ENCODE peak calls at places on chromosomes 7 and 10, in eight cellular contexts. H, P, M, T, K, Z, Y and B are unnamed samples. For H3K4me1, the result is how much of the 10 kb centered on the place peaks cover.

GRCh38 chr7:118472581-118472980 is 248.1 kb downstream of the ANKRD7 start:
- DNase-seq in H (no peak), P (no peak), M (no peak), T (no peak), K (no peak), Z (no peak), Y (no peak), B (no peak)

GRCh38 chr10:61076572-61077114 is 132.7 kb upstream of the RHOBTB1 start:
- DNase-seq in H (no peak), P (no peak), M (no peak), T (no peak), K (no peak), Z (no peak), Y (no peak), B (no peak)

GRCh38 chr10:124671486-124672075 is 72.6 kb downstream of the FAM53B start:
- DNase-seq in H (peak), P (peak), M (peak), T (no peak), K (no peak), Z (peak), Y (peak), B (peak)

GRCh38 chr7:74453321-74454011 is at the start of gene GTF2IRD1:
- DNase-seq in H (no peak), P (peak), M (peak), T (peak), K (peak), Z (peak), Y (peak), B (peak)

GRCh38 chr7:158390460-158390859 is 197.2 kb downstream of the PTPRN2 start:
- DNase-seq in H (no peak), P (no peak), M (no peak), T (no peak), K (no peak), Z (no peak), Y (no peak), B (no peak)

GRCh38 chr7:102985176-102985783 is 72.5 kb downstream of the LRRC17 start:
- DNase-seq in H (no peak), P (peak), M (peak), T (no peak), K (no peak), Z (no peak), Y (no peak), B (no peak)

GRCh38 chr7:849781-850180 is 17.5 kb downstream of the SUN1 start:
- DNase-seq in H (no peak), P (no peak), M (no peak), T (no peak), K (no peak), Z (no peak), Y (no peak), B (no peak)

GRCh38 chr10:132423966-132424847 is 27.2 kb downstream of the PWWP2B start:
- DNase-seq in H (no peak), P (no peak), M (peak), T (no peak), K (no peak), Z (no peak), Y (peak), B (no peak)

GRCh38 chr7:25913574-25914224 is 238.3 kb upstream of the NFE2L3 start:
- DNase-seq in H (no peak), P (no peak), M (no peak), T (no peak), K (no peak), Z (no peak), Y (no peak), B (peak)

GRCh38 chr10:117615649-117616048 is 73.1 kb downstream of the EMX2 start:
- DNase-seq in H (no peak), P (no peak), M (no peak), T (no peak), K (no peak), Z (no peak), Y (no peak), B (no peak)

GRCh38 chr10:118723467-118723866 is 31.3 kb downstream of the CACUL1 start:
- DNase-seq in H (no peak), P (peak), M (no peak), T (no peak), K (no peak), Z (no peak), Y (no peak), B (no peak)

GRCh38 chr7:49875336-49875735 is 101.9 kb downstream of the VWC2 start:
- DNase-seq in H (no peak), P (no peak), M (no peak), T (no peak), K (no peak), Z (no peak), Y (no peak), B (no peak)

GRCh38 chr10:28985137-28985885 is 303.6 kb upstream of the LYZL1 start:
- DNase-seq in H (no peak), P (no peak), M (no peak), T (no peak), K (no peak), Z (no peak), Y (no peak), B (no peak)

GRCh38 chr10:75470901-75471300 is 39.5 kb downstream of the LRMDA start:
- DNase-seq in H (no peak), P (peak), M (no peak), T (peak), K (no peak), Z (peak), Y (no peak), B (no peak)

GRCh38 chr7:29336851-29337627 is 142.5 kb downstream of the CHN2 start:
- DNase-seq in H (no peak), P (no peak), M (no peak), T (no peak), K (no peak), Z (no peak), Y (no peak), B (no peak)

GRCh38 chr10:109127363-109127762 is 795.9 kb downstream of the XPNPEP1 start:
- DNase-seq in H (no peak), P (no peak), M (no peak), T (no peak), K (no peak), Z (no peak), Y (no peak), B (no peak)

GRCh38 chr7:55546826-55547225 is 25.5 kb downstream of the VOPP1 start:
- DNase-seq in H (peak), P (peak), M (peak), T (peak), K (peak), Z (peak), Y (peak), B (no peak)
- H3K4me1 ChIP-seq in H (under half), P (under half), M (under half), T (under half), K (half or more), Z (half or more), Y (under half), B (under half)

GRCh38 chr10:24821986-24822385 is 98.3 kb upstream of the ARHGAP21 start:
- DNase-seq in H (peak), P (no peak), M (peak), T (no peak), K (no peak), Z (no peak), Y (no peak), B (no peak)
- H3K4me1 ChIP-seq in H (under half), P (under half), M (half or more), T (under half), K (under half), Z (under half), Y (under half), B (under half)

GRCh38 chr10:95262763-95263518 is 27.9 kb downstream of the PDLIM1 start:
- DNase-seq in H (no peak), P (no peak), M (no peak), T (no peak), K (no peak), Z (no peak), Y (no peak), B (no peak)

GRCh38 chr10:95261926-95262325 is 28.9 kb downstream of the PDLIM1 start:
- DNase-seq in H (no peak), P (no peak), M (no peak), T (no peak), K (no peak), Z (no peak), Y (no peak), B (no peak)

GRCh38 chr10:95265572-95265971 is 25.2 kb downstream of the PDLIM1 start:
- DNase-seq in H (no peak), P (no peak), M (no peak), T (no peak), K (no peak), Z (no peak), Y (no peak), B (no peak)

GRCh38 chr10:95264227-95265051 is 26.4 kb downstream of the PDLIM1 start:
- DNase-seq in H (peak), P (no peak), M (peak), T (no peak), K (no peak), Z (no peak), Y (no peak), B (no peak)

DNA sequence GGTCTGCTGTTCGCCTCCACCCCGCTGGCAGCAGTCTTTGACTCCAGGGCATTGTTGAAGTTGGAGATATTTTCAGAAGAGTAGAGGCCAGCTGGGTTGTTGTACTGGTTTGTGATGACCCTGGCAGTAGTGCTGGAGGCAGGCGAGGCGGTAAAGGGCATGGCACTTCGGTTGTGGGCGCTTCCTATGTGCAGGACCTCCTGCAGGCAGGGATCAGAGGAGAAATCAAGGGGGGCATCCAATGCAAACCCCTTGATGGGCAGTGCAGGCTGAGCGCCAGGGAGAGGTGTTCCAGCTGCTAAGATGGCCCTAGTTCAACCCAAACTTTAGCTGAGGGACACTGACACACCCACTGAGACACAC is 27.0 kb downstream of the PDLIM1 start:
- DNase-seq in H (no peak), P (no peak), M (no peak), T (no peak), K (no peak), Z (no peak), Y (no peak), B (no peak)
- H3K4me1 ChIP-seq in H (half or more), P (under half), M (half or more), T (under half), K (under half), Z (half or more), Y (under half), B (under half)

GRCh38 chr7:2959343-2959680 is 84.4 kb downstream of the CARD11 start:
- DNase-seq in H (no peak), P (no peak), M (no peak), T (no peak), K (no peak), Z (no peak), Y (peak), B (no peak)

GRCh38 chr7:2956076-2956475 is 87.6 kb downstream of the CARD11 start:
- DNase-seq in H (no peak), P (no peak), M (no peak), T (no peak), K (no peak), Z (no peak), Y (no peak), B (no peak)

GRCh38 chr7:2959828-2960599 is 83.7 kb downstream of the CARD11 start:
- DNase-seq in H (no peak), P (no peak), M (no peak), T (no peak), K (no peak), Z (no peak), Y (peak), B (no peak)

GRCh38 chr7:2956526-2957368 is 86.9 kb downstream of the CARD11 start:
- DNase-seq in H (peak), P (peak), M (peak), T (no peak), K (no peak), Z (no peak), Y (no peak), B (no peak)

GRCh38 chr7:2958416-2959342 is 85.0 kb downstream of the CARD11 start:
- DNase-seq in H (no peak), P (no peak), M (no peak), T (no peak), K (no peak), Z (no peak), Y (peak), B (no peak)
- H3K4me1 ChIP-seq in H (under half), P (under half), M (under half), T (under half), K (under half), Z (under half), Y (under half), B (under half)

GRCh38 chr10:5014936-5015335 is 11.3 kb upstream of the AKR1C2 start:
- DNase-seq in H (no peak), P (peak), M (no peak), T (no peak), K (no peak), Z (no peak), Y (no peak), B (no peak)
- H3K4me1 ChIP-seq in H (under half), P (under half), M (under half), T (under half), K (under half), Z (under half), Y (under half), B (under half)

GRCh38 chr10:102799691-102800435 is 37.4 kb downstream of the CYP17A1 start:
- DNase-seq in H (no peak), P (no peak), M (no peak), T (no peak), K (peak), Z (peak), Y (no peak), B (no peak)
- H3K4me1 ChIP-seq in H (under half), P (under half), M (under half), T (under half), K (half or more), Z (half or more), Y (under half), B (under half)